ENCODE peak calls at places on chromosome 16, in nine cellular contexts. P, L, Z, S, E, G, V, W and D are unnamed samples.
A peak's percentile ranks its signal among the peaks of the same experiment; 100 is the strongest.

GRCh38 chr16:53620476-53620875 is 83.2 kb downstream of the RPGRIP1L start:
- DNase-seq in P (no peak), Z (no peak), E (no peak), V (no peak), S (no peak), W (no peak), G (no peak), L (no peak), D (no peak)

GRCh38 chr16:24685539-24686432 is 43.7 kb upstream of the TNRC6A start:
- DNase-seq in V (peak; percentile 63), L (no peak), E (peak; percentile 48), S (peak; percentile 84), P (peak; percentile 76), Z (peak; percentile 74), W (no peak), G (peak; percentile 39), D (peak; percentile 73)

GRCh38 chr16:57846078-57846697 is 43.9 kb upstream of the KIFC3 start:
- DNase-seq in Z (peak; percentile 90), V (no peak), S (no peak), L (no peak), W (no peak), E (peak; percentile 76), G (no peak), P (no peak), D (no peak)

GRCh38 chr16:54286067-54286329 is 589 bp downstream of the IRX3 start:
- DNase-seq in S (no peak), L (no peak), W (no peak), P (no peak), Z (no peak), G (no peak), E (no peak), V (no peak), D (no peak)

GRCh38 chr16:49464877-49465504 is 91.4 kb downstream of the C16orf78 start:
- DNase-seq in E (peak; percentile 75), G (peak; percentile 37), S (no peak), L (no peak), P (no peak), V (no peak), W (peak; percentile 41), Z (peak; percentile 73), D (no peak)

GRCh38 chr16:17657037-17657436 is 186.3 kb upstream of the XYLT1 start:
- DNase-seq in L (no peak), S (no peak), G (no peak), Z (peak; percentile 34), V (no peak), W (no peak), E (no peak), P (no peak), D (no peak)

GRCh38 chr16:81823111-81823510 is 44.0 kb downstream of the PLCG2 start:
- DNase-seq in G (no peak), V (no peak), W (no peak), E (no peak), L (no peak), S (no peak), P (no peak), Z (no peak), D (no peak)

GRCh38 chr16:24246911-24247607 is 9.1 kb upstream of the CACNG3 start:
- DNase-seq in P (no peak), Z (no peak), W (no peak), L (no peak), S (no peak), V (no peak), G (no peak), E (no peak), D (no peak)

GRCh38 chr16:85524365-85524629 is 88.8 kb upstream of the GSE1 start:
- DNase-seq in L (no peak), S (no peak), Z (no peak), G (no peak), P (no peak), E (no peak), W (no peak), V (no peak), D (no peak)

GRCh38 chr16:85521737-85522042 is 91.4 kb upstream of the GSE1 start:
- DNase-seq in W (no peak), Z (no peak), L (no peak), S (no peak), V (no peak), G (no peak), P (no peak), E (no peak), D (no peak)

GRCh38 chr16:85522517-85522841 is 90.6 kb upstream of the GSE1 start:
- DNase-seq in S (no peak), E (no peak), P (no peak), W (no peak), Z (no peak), G (no peak), L (no peak), V (no peak), D (no peak)

GRCh38 chr16:85523602-85524364 is 89.3 kb upstream of the GSE1 start:
- DNase-seq in W (no peak), G (no peak), L (no peak), Z (peak; percentile 79), S (no peak), E (peak; percentile 46), P (peak; percentile 59), V (no peak), D (no peak)

GRCh38 chr16:85522842-85523601 is 90.1 kb upstream of the GSE1 start:
- DNase-seq in Z (no peak), V (no peak), S (peak; percentile 32), P (peak; percentile 56), W (no peak), G (no peak), L (no peak), E (no peak), D (peak; percentile 36)
- H3K9ac ChIP-seq in Z (no peak overlapping the region), V (no peak overlapping the region), S (no peak overlapping the region), P (no peak overlapping the region), W (no peak overlapping the region), G (peak overlapping the region; percentile 83), L (no peak overlapping the region), E (no peak overlapping the region), D (peak overlapping the region; percentile 70)

DNA sequence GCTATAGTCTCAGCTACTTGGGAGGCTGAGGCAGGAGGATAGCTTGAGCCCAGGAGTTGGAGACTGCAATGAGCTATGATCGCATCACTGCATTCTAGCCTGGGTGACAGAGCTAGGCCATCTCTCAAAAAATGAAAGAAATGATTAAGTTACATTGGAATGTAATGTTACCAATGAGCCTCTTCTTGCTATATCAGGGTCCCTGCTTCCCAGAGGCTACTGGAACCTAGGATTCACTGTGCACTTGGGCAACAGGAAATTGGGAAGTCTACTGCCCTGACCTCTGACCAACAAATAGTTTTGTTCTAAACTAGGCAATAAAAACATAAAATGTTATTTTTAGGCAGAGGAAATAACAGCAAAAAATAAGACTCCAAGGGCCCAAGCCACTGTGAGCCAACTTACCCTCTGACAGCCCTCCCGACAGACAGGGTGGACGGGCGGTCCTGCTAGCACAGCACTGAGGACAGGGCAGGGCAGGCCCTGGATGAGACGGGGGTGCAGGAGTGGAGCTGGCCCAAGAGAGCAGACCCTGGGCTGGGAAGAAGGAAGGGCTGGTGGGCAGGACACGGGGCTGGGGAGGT is 27.5 kb downstream of the NSMCE1 start:
- DNase-seq in P (peak; percentile 74), V (no peak), L (no peak), S (peak; percentile 76), E (no peak), Z (no peak), G (no peak), W (no peak), D (peak; percentile 20)
- H3K4me1 ChIP-seq in P (peaks cover 51% of the 10 kb centered on the region), V (peaks cover 10% of the 10 kb centered on the region), L (peaks cover 44% of the 10 kb centered on the region), S (peaks cover 55% of the 10 kb centered on the region), E (peaks cover 25% of the 10 kb centered on the region), Z (peaks cover 4% of the 10 kb centered on the region), G (peaks cover 25% of the 10 kb centered on the region), W (peaks cover 28% of the 10 kb centered on the region), D (peaks cover 54% of the 10 kb centered on the region)

GRCh38 chr16:803751-804075 is 3.2 kb upstream of the GNG13 start:
- DNase-seq in G (no peak), L (no peak), Z (no peak), W (no peak), P (no peak), V (no peak), S (no peak), E (no peak), D (no peak)

GRCh38 chr16:802914-803750 is 2.6 kb upstream of the GNG13 start:
- DNase-seq in S (no peak), L (no peak), Z (no peak), E (no peak), P (no peak), G (no peak), V (no peak), W (no peak), D (no peak)

GRCh38 chr16:805474-805873 is 4.9 kb upstream of the GNG13 start:
- DNase-seq in L (no peak), P (no peak), Z (no peak), E (no peak), S (no peak), G (no peak), W (no peak), V (no peak), D (no peak)

GRCh38 chr16:804193-805048 is 3.9 kb upstream of the GNG13 start:
- DNase-seq in P (no peak), Z (no peak), E (no peak), V (no peak), G (no peak), S (no peak), W (no peak), L (no peak), D (no peak)

DNA sequence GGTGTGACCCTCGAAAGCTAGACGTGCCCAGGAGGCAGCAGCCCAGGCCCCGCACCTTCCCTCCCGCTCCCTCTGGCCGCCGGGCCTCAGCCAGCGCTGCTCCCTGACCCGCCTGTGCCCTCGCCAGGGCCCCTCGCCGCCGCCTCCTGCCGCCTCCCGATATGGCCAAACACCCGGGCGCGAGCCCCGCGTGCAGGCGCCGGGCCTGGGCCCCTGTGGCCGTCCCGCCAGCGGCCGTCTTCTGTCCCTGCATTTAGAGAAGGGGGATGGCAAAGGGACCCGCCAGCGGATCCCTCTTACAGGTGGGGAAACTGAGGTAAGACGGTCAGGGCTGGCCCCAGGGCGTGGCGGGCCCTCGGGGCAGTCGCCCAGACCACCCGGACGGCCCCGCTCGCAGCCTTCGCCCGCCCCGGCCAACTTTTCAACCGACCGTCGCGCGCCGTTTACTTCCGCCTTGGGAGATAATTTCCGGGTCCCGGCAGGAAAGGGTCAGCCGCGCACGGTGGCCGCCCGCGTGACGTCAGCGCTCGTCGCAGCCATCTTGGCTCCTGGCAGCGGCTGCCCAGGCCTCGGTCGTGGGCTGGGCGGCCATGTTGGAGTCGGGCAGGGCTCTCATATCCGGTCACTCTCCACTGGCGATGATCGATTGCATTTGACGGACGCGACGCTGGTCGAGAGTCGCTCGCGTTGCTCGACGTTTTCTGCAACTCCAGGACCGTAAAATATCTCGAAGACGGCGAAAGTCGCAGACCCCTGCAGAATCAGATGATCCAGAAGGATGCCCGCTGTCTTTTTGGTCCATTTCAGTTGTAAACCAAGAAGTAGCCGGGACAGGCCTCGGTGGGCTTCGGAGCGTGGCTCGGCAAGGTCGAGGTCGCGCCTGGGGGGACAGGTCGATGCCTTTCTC is 7.1 kb upstream of the GNG13 start:
- DNase-seq in G (peak; percentile 87), W (no peak), P (peak; percentile 88), Z (peak; percentile 96), V (peak; percentile 85), S (peak; percentile 99), L (peak; percentile 87), E (peak; percentile 97), D (peak; percentile 92)
- H3K9ac ChIP-seq in G (peak overlapping the region; percentile 92), W (no peak overlapping the region), P (peak overlapping the region; percentile 84), Z (peak overlapping the region; percentile 29), V (peak overlapping the region; percentile 50), S (peak overlapping the region; percentile 93), L (peak overlapping the region; percentile 86), E (peak overlapping the region; percentile 66), D (peak overlapping the region; percentile 93)

DNA sequence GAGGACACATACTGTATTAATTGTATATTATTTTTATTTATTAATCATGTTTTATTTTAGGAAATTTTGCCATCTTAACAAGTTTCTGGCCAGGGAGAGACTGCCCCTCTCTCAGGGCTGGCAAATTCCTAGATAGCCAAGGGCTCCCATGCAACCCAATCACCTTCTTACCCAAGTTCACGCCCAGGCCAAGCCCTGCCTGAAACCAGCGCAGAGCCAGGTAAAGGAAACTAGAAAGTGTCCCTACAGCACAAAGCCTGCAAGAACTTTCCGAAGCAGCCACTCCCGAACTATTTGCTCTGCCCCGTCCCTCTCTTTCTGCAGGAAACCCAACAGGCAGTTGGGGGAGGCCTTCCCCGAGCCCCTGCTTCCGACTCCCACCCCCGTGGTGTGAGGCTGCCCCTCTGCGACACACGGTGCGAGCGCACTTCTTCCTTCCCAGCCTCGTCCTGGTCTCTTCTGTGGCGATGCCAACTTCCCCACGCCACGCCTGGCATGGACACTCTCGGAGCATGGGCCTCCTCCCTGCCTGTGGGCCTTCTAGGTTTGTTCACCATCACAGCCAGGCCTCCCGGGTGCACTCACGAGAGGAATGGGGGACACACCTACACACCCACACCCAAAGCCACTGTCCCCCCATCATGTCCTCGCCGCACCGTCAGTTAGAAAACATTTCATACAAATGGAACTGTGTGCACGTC is 100.4 kb downstream of the ZNF778 start:
- DNase-seq in W (no peak), S (no peak), G (no peak), L (no peak), V (no peak), Z (no peak), P (no peak), E (no peak), D (no peak)
- H3K4me1 ChIP-seq in W (peaks cover 76% of the 10 kb centered on the region), S (peaks cover 64% of the 10 kb centered on the region), G (peaks cover 21% of the 10 kb centered on the region), L (peaks cover 89% of the 10 kb centered on the region), V (peaks cover 83% of the 10 kb centered on the region), Z (peaks cover 13% of the 10 kb centered on the region), P (peaks cover 56% of the 10 kb centered on the region), E (peaks cover 27% of the 10 kb centered on the region), D (peaks cover 49% of the 10 kb centered on the region)